ENCODE peak calls at places on chromosomes 3 and 15, in ten cellular contexts. L, O, I, S, D, W, M, R, C and Y are unnamed samples.

GRCh38 chr3:160400048-160400630 is 689 bp downstream of the SMC4 start:
- DNase-seq in L (peak), M (peak), W (peak), R (no peak), I (no peak), D (no peak), O (peak), S (no peak), C (peak), Y (no peak)

GRCh38 chr15:88982304-88982945 is 69.2 kb upstream of the MFGE8 start:
- DNase-seq in M (peak), R (no peak), O (no peak), C (peak), I (no peak), D (no peak), L (peak), S (no peak), W (peak), Y (peak)

GRCh38 chr3:101204246-101204645 is 116.1 kb downstream of the IMPG2 start:
- DNase-seq in D (no peak), C (no peak), W (no peak), I (no peak), R (no peak), L (no peak), S (no peak), M (no peak), O (no peak), Y (no peak)

GRCh38 chr15:71096676-71097075 is 18.6 kb upstream of the THSD4 start:
- DNase-seq in R (no peak), D (no peak), L (no peak), S (no peak), M (peak), C (peak), O (no peak), I (no peak), W (no peak), Y (peak)

GRCh38 chr15:75225951-75226732 is 24.5 kb downstream of the C15orf39 start:
- DNase-seq in C (no peak), I (no peak), W (peak), O (no peak), R (no peak), L (no peak), D (no peak), S (no peak), M (no peak), Y (no peak)

GRCh38 chr3:135141092-135141491 is 346.0 kb downstream of the EPHB1 start:
- DNase-seq in C (no peak), W (no peak), S (no peak), R (no peak), I (no peak), L (no peak), O (no peak), D (no peak), M (no peak), Y (no peak)

GRCh38 chr3:133799794-133800585 is 5.6 kb upstream of the SRPRB start:
- DNase-seq in C (peak), M (peak), O (no peak), S (no peak), I (no peak), W (no peak), R (no peak), D (no peak), L (peak), Y (peak)

GRCh38 chr3:137765310-137766033 is 1.4 kb downstream of the SOX14 start:
- DNase-seq in D (no peak), W (no peak), I (no peak), C (no peak), L (no peak), R (no peak), S (no peak), O (no peak), M (no peak), Y (no peak)

GRCh38 chr15:73029003-73029527 is 23.2 kb upstream of the NEO1 start:
- DNase-seq in C (no peak), R (no peak), M (no peak), S (no peak), D (no peak), I (no peak), W (no peak), L (no peak), O (no peak), Y (no peak)

GRCh38 chr15:57538822-57539221 is 52.9 kb upstream of the MYZAP start:
- DNase-seq in L (no peak), C (no peak), S (no peak), R (no peak), D (no peak), I (no peak), W (no peak), O (no peak), M (no peak), Y (no peak)

GRCh38 chr3:77324115-77324514 is 284.2 kb downstream of the ROBO2 start:
- DNase-seq in S (no peak), W (no peak), I (no peak), L (no peak), R (no peak), D (no peak), C (no peak), M (no peak), O (no peak), Y (no peak)

GRCh38 chr3:63364495-63364894 is 86.4 kb downstream of the SYNPR start:
- DNase-seq in M (peak), C (peak), L (peak), D (no peak), S (no peak), I (no peak), R (no peak), O (no peak), W (no peak), Y (peak)

GRCh38 chr3:9918261-9919038 is 1.6 kb downstream of the IL17RC start:
- DNase-seq in D (no peak), C (no peak), I (no peak), W (no peak), S (no peak), R (no peak), L (no peak), M (no peak), O (no peak), Y (no peak)

GRCh38 chr3:18369561-18370185 is 55.5 kb downstream of the SATB1 start:
- DNase-seq in O (no peak), D (peak), L (no peak), I (peak), C (no peak), S (no peak), W (no peak), M (no peak), R (no peak), Y (no peak)

GRCh38 chr3:87298111-87298718 is 21.8 kb upstream of the POU1F1 start:
- DNase-seq in I (peak), D (no peak), M (peak), S (no peak), O (peak), W (no peak), C (peak), R (peak), L (peak), Y (peak)

GRCh38 chr3:128497305-128498126 is 4.5 kb upstream of the GATA2 start:
- DNase-seq in S (peak), W (peak), D (peak), C (no peak), M (no peak), I (peak), L (no peak), R (no peak), O (peak), Y (peak)

GRCh38 chr3:139937674-139938279 is 2.8 kb downstream of the CLSTN2 start:
- DNase-seq in S (no peak), D (peak), W (peak), I (peak), O (peak), R (peak), C (peak), L (peak), M (no peak), Y (peak)

GRCh38 chr3:140449591-140450256 is 228.1 kb upstream of the TRIM42 start:
- DNase-seq in C (no peak), I (no peak), R (no peak), M (no peak), D (no peak), O (no peak), W (peak), L (no peak), S (no peak), Y (no peak)

GRCh38 chr15:42919794-42920280 is 741 bp downstream of the TTBK2 start:
- DNase-seq in D (no peak), W (no peak), L (peak), O (peak), S (no peak), I (no peak), C (peak), R (no peak), M (peak), Y (peak)

GRCh38 chr15:89528757-89529352 is 32.5 kb upstream of the RHCG start:
- DNase-seq in M (no peak), C (no peak), W (no peak), S (no peak), R (no peak), D (no peak), I (no peak), L (no peak), O (no peak), Y (no peak)

GRCh38 chr15:67855842-67856241 is 16.0 kb upstream of the RNU6-1 start:
- DNase-seq in R (no peak), S (no peak), D (no peak), O (no peak), W (no peak), L (no peak), M (no peak), I (no peak), C (no peak), Y (no peak)

GRCh38 chr3:16841906-16842709 is 42.6 kb upstream of the PLCL2 start:
- DNase-seq in W (no peak), D (no peak), L (no peak), R (no peak), I (peak), O (peak), M (no peak), C (no peak), S (peak), Y (no peak)

GRCh38 chr15:57509965-57510364 is 81.7 kb upstream of the MYZAP start:
- DNase-seq in M (no peak), I (no peak), D (no peak), C (no peak), W (no peak), R (no peak), L (peak), O (peak), S (no peak), Y (no peak)

GRCh38 chr3:77348244-77348855 is 308.5 kb downstream of the ROBO2 start:
- DNase-seq in I (no peak), L (no peak), C (peak), W (peak), S (no peak), M (no peak), O (no peak), R (no peak), D (no peak), Y (peak)

GRCh38 chr3:120450261-120450913 is 405 bp downstream of the FSTL1 start:
- DNase-seq in D (no peak), I (no peak), S (peak), L (no peak), C (peak), M (peak), W (no peak), O (peak), R (no peak), Y (peak)

GRCh38 chr3:24340966-24341365 is 153.7 kb downstream of the THRB start:
- DNase-seq in I (no peak), M (no peak), L (no peak), R (no peak), O (no peak), W (no peak), D (no peak), C (no peak), S (no peak), Y (no peak)

GRCh38 chr3:151568095-151568685 is 107.3 kb upstream of the IGSF10 start:
- DNase-seq in S (no peak), O (no peak), W (no peak), R (no peak), M (no peak), D (no peak), L (no peak), I (no peak), C (no peak), Y (no peak)

GRCh38 chr3:49121244-49121671 is 635 bp upstream of the USP19 start:
- DNase-seq in C (no peak), L (no peak), S (no peak), O (no peak), R (no peak), M (no peak), D (no peak), W (no peak), I (no peak), Y (no peak)

GRCh38 chr3:13890377-13891016 is 10.6 kb upstream of the WNT7A start:
- DNase-seq in C (peak), R (no peak), D (no peak), I (no peak), M (no peak), O (no peak), W (no peak), L (no peak), S (no peak), Y (no peak)

GRCh38 chr3:126659915-126660886 is 5.3 kb upstream of the TXNRD3 start:
- DNase-seq in S (no peak), I (no peak), W (no peak), O (no peak), L (peak), M (peak), D (no peak), C (peak), R (no peak), Y (peak)

GRCh38 chr3:52374173-52374572 is 58.1 kb downstream of the DNAH1 start:
- DNase-seq in R (no peak), W (no peak), I (no peak), L (no peak), O (no peak), S (no peak), C (no peak), D (no peak), M (no peak), Y (no peak)

GRCh38 chr3:116929534-116930222 is 220.1 kb downstream of the TUSC7 start:
- DNase-seq in S (no peak), W (no peak), D (no peak), O (no peak), R (no peak), L (peak), I (no peak), M (no peak), C (peak), Y (peak)

GRCh38 chr15:60790641-60791040 is 311.7 kb upstream of the ICE2 start:
- DNase-seq in W (no peak), S (no peak), I (no peak), L (no peak), M (no peak), O (no peak), R (no peak), D (no peak), C (no peak), Y (no peak)